ENCODE peak calls at places on chromosome 18, in four cellular contexts. F is iPS DF 6.9, J is HuH-7.5, M is ureter. Y is an unnamed sample.

GRCh38 chr18:23283933-23284430 is 148.7 kb downstream of the CABLES1 start:
- DNase-seq in F (peak; percentile 78), J (no peak), M (no peak), Y (no peak)

GRCh38 chr18:59228361-59228760 is 8.4 kb downstream of the GRP start:
- DNase-seq in F (no peak), J (no peak), M (no peak), Y (peak; percentile 68)

GRCh38 chr18:5440297-5440696 is 103.5 kb downstream of the EPB41L3 start:
- DNase-seq in F (no peak), J (no peak), M (no peak), Y (no peak)

GRCh38 chr18:77218642-77219041 is 31.0 kb upstream of the GALR1 start:
- DNase-seq in F (no peak), J (no peak), M (no peak), Y (no peak)

GRCh38 chr18:77177009-77177408 is 44.4 kb upstream of the MBP start:
- DNase-seq in F (no peak), J (no peak), M (no peak), Y (no peak)

GRCh38 chr18:27778441-27778840 is 398.5 kb downstream of the CDH2 start:
- DNase-seq in F (no peak), J (no peak), M (no peak), Y (no peak)

GRCh38 chr18:12377556-12378553 is 828 bp upstream of the AFG3L2 start:
- DNase-seq in F (peak; percentile 92), J (peak; percentile 96), M (no peak), Y (no peak)

GRCh38 chr18:76687271-76688006 is 134.9 kb upstream of the ZNF236 start:
- DNase-seq in F (no peak), J (no peak), M (no peak), Y (no peak)

GRCh38 chr18:3524706-3525105 is 74.7 kb downstream of the TGIF1 start:
- DNase-seq in F (no peak), J (no peak), M (no peak), Y (no peak)

GRCh38 chr18:9081940-9082339 is 20.6 kb upstream of the NDUFV2 start:
- DNase-seq in F (no peak), J (no peak), M (no peak), Y (no peak)

GRCh38 chr18:51107594-51108305 is 77.7 kb downstream of the SMAD4 start:
- DNase-seq in F (no peak), J (no peak), M (no peak), Y (no peak)

GRCh38 chr18:3499498-3499897 is 49.5 kb downstream of the TGIF1 start:
- DNase-seq in F (no peak), J (peak; percentile 38), M (no peak), Y (no peak)

GRCh38 chr18:44759925-44760342 is 79.2 kb downstream of the SETBP1 start:
- DNase-seq in F (no peak), J (no peak), M (no peak), Y (no peak)

GRCh38 chr18:77062518-77063003 is 70.0 kb downstream of the MBP start:
- DNase-seq in F (no peak), J (no peak), M (peak; percentile 18), Y (no peak)

GRCh38 chr18:67514901-67515540 is 1.5 kb downstream of the DSEL start:
- DNase-seq in F (no peak), J (no peak), M (no peak), Y (no peak)

GRCh38 chr18:57150828-57151227 is 3.9 kb downstream of the BOD1L2 start:
- DNase-seq in F (peak; percentile 18), J (no peak), M (no peak), Y (no peak)

GRCh38 chr18:73007195-73007934 is 139.6 kb upstream of the NETO1 start:
- DNase-seq in F (no peak), J (no peak), M (no peak), Y (no peak)

GRCh38 chr18:10015941-10016819 is 102.4 kb downstream of the VAPA start:
- DNase-seq in F (no peak), J (no peak), M (no peak), Y (peak; percentile 96)

GRCh38 chr18:59455728-59456276 is 96.7 kb upstream of the LMAN1 start:
- DNase-seq in F (no peak), J (no peak), M (no peak), Y (no peak)

GRCh38 chr18:10482985-10483949 is 28.8 kb downstream of the APCDD1 start:
- DNase-seq in F (no peak), J (no peak), M (no peak), Y (no peak)

GRCh38 chr18:35949903-35950627 is 22.4 kb upstream of the RMP24 start:
- DNase-seq in F (peak; percentile 75), J (peak; percentile 27), M (peak; percentile 63), Y (peak; percentile 9)

GRCh38 chr18:27871731-27872130 is 305.2 kb downstream of the CDH2 start:
- DNase-seq in F (no peak), J (no peak), M (no peak), Y (no peak)

GRCh38 chr18:74331404-74331803 is 15.8 kb downstream of the C18orf63 start:
- DNase-seq in F (no peak), J (no peak), M (no peak), Y (peak; percentile 18)

GRCh38 chr18:36284671-36285295 is 12.7 kb upstream of the FHOD3 start:
- DNase-seq in F (no peak), J (no peak), M (no peak), Y (peak; percentile 17)

GRCh38 chr18:2139676-2140075 is 431.6 kb downstream of the METTL4 start:
- DNase-seq in F (no peak), J (no peak), M (no peak), Y (no peak)

Y was measured in GM04503.